ENCODE peak calls at places on chromosomes 4 and X, in five cellular contexts. W, X, L, M and Z are unnamed samples.

GRCh38 chr4:71209161-71209560 is 129.7 kb upstream of the SLC4A4 start:
- DNase-seq in W (no peak), X (peak; percentile 58), M (peak; percentile 45), L (no peak), Z (peak; percentile 70)

GRCh38 chr4:151407466-151408379 is 1.3 kb upstream of the FHIP1A start:
- DNase-seq in X (no peak), M (no peak), W (no peak), L (no peak), Z (no peak)

GRCh38 chr4:2714071-2714770 is 41.9 kb downstream of the TNIP2 start:
- DNase-seq in W (no peak), M (peak; percentile 74), X (peak; percentile 86), L (no peak), Z (peak; percentile 76)

GRCh38 chrX:86171366-86171765 is 23.1 kb downstream of the DACH2 start:
- DNase-seq in W (peak; percentile 29), X (peak; percentile 2), L (no peak), M (peak; percentile 12), Z (peak; percentile 2)

GRCh38 chr4:13640149-13640671 is 12.7 kb upstream of the BOD1L1 start:
- DNase-seq in L (no peak), W (peak; percentile 93), M (peak; percentile 95), X (peak; percentile 31), Z (peak; percentile 30)

GRCh38 chr4:10203851-10204250 is 87.3 kb upstream of the WDR1 start:
- DNase-seq in L (no peak), X (no peak), W (no peak), M (no peak), Z (no peak)

GRCh38 chr4:148648599-148648998 is 206.4 kb upstream of the NR3C2 start:
- DNase-seq in L (no peak), M (no peak), W (no peak), X (no peak), Z (no peak)

GRCh38 chr4:126405369-126405982 is 1090.7 kb downstream of the FAT4 start:
- DNase-seq in L (no peak), X (peak; percentile 64), W (peak; percentile 61), M (peak; percentile 47), Z (peak; percentile 47)

GRCh38 chr4:82799006-82799881 is 648 bp upstream of the SCD5 start:
- DNase-seq in X (peak; percentile 10), L (no peak), M (no peak), W (no peak), Z (peak; percentile 17)

GRCh38 chr4:82802906-82803305 is 4.3 kb upstream of the SCD5 start:
- DNase-seq in L (no peak), X (peak; percentile 67), M (no peak), W (no peak), Z (peak; percentile 34)

GRCh38 chr4:82803746-82804145 is 5.2 kb upstream of the SCD5 start:
- DNase-seq in L (no peak), X (no peak), M (no peak), W (no peak), Z (no peak)

GRCh38 chr4:82798168-82799005 is at the start of gene SCD5:
- DNase-seq in L (peak; percentile 57), X (peak; percentile 90), M (peak; percentile 73), W (peak; percentile 79), Z (peak; percentile 86)

DNA sequence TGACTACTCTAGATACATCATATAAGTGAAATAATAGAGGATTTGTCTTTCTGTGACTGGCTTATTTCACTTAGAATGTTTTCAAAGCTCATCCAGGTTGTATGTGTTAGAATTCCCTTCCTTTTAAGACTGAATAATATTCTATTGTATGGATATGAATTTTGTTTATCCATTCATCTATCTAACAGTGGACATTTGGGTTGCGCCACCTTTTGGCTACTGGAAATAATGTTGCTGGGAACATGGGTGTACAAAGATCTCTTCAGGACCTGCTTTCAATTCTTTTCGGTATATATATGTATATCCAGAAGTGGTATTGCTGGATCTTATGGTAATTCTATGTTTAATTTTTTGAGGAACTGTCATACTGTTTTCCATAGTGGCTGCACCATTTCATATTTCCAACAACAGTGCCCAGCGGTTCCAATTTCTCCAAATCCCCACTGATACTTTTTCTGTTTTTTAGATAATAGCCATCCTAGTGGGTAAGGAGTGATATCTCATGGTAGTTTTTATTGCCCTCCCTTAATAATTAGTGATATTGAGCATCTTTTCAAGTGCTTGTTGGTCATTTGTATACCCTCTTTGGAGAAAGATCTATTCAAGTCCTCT is 3.4 kb upstream of the SCD5 start:
- DNase-seq in W (no peak), M (peak; percentile 54), L (no peak), X (peak; percentile 54), Z (peak; percentile 60)
- TF ChIP-seq CTCF in W (peak; percentile 56), M (peak; percentile 63), L (peak; percentile 51), X (peak; percentile 46), Z (peak; percentile 61)

GRCh38 chr4:95544433-95545103 is 4.2 kb downstream of the UNC5C start:
- DNase-seq in M (no peak), W (no peak), L (no peak), X (peak; percentile 45), Z (peak; percentile 28)
- TF ChIP-seq CTCF in M (no peak), W (peak; percentile 23), L (peak; percentile 39), X (peak; percentile 33), Z (no peak)

DNA sequence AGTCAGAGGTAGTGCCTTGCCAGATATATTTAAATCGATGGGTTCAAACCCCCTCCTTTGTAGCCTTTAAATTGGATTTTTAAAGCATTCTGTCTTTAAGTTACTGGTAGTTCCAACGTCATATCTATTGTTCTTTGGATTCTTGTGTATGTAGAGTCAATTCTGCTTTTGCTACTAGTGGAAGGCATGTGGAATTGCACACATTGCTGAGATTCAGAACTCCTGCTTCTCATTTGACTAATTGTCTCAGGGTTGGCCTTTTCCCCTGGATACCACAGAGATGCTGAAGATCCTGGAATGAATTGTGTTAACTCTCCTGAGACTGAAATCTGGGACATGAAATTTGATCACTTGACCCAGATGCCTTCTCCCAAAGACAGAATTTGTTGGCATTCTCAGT is 328.3 kb upstream of the RPS6KA3 start:
- DNase-seq in L (no peak), X (peak; percentile 8), W (peak; percentile 11), M (peak; percentile 55), Z (peak; percentile 21)
- TF ChIP-seq CTCF in L (peak; percentile 54), X (peak; percentile 30), W (peak; percentile 35), M (peak; percentile 43), Z (peak; percentile 38)

GRCh38 chrX:45749375-45749774 is 548.7 kb upstream of the DIPK2B start:
- DNase-seq in W (peak; percentile 27), L (no peak), M (peak; percentile 45), X (peak; percentile 54), Z (peak; percentile 64)
- TF ChIP-seq CTCF in W (peak; percentile 47), L (no peak), M (peak; percentile 39), X (no peak), Z (peak; percentile 53)

DNA sequence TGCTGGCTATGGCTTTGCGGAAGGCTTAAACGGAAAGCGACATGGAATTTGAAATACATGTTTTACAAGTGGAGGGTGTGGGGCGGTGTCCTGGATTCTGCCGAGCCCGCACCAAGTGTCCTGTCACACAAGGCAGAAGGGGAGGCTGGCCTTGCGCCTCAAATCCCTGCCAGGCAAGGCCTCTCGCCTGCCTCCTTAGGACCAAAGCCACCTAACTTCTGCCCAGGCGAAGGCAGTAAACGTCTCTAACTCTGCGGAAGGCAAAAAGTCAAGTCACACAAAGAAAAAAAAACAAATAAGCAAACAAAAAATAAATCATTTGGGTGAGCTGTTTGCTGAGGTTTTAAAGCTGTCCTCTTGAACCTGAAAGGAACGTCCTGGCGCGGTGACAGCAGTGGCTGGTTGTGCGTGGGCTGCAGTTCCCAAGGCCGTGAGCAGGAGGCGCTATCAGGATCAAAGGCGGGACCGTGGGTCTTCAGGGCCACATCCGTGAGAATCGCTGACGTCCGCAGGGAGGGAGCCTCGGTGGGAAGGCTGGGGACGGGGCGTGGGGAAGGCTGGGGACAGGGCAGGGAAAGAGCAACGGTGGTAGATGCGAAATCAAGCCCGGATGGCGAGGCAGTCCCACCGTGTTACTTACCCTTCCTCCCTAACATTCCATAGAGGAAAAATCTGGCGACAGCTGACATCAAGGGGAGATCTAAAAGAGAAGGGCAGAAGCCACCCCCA is 99.1 kb downstream of the TRAPPC11 start:
- DNase-seq in W (no peak), L (no peak), M (peak; percentile 21), X (peak; percentile 35), Z (peak; percentile 5)
- TF ChIP-seq CTCF in W (peak; percentile 35), L (peak; percentile 41), M (peak; percentile 38), X (peak; percentile 50), Z (peak; percentile 37)

GRCh38 chrX:110026099-110026844 is 23.4 kb downstream of the TMEM164 start:
- DNase-seq in L (no peak), X (peak; percentile 45), M (peak; percentile 49), W (peak; percentile 65), Z (peak; percentile 40)
- TF ChIP-seq CTCF in L (no peak), X (no peak), M (no peak), W (no peak), Z (no peak)

GRCh38 chr4:119289313-119289712 is 32.6 kb downstream of the FABP2 start:
- DNase-seq in M (no peak), W (no peak), X (no peak), L (no peak), Z (no peak)

GRCh38 chr4:119281374-119281773 is 40.6 kb downstream of the FABP2 start:
- DNase-seq in M (no peak), L (no peak), X (no peak), W (no peak), Z (no peak)

GRCh38 chr4:119286377-119287002 is 35.4 kb downstream of the FABP2 start:
- DNase-seq in M (peak; percentile 83), L (no peak), X (peak; percentile 86), W (peak; percentile 73), Z (peak; percentile 90)

GRCh38 chr4:119290598-119290997 is 31.3 kb downstream of the FABP2 start:
- DNase-seq in L (no peak), M (no peak), W (no peak), X (no peak), Z (no peak)

GRCh38 chr4:119284876-119285611 is 36.9 kb downstream of the FABP2 start:
- DNase-seq in X (peak; percentile 36), M (peak; percentile 32), L (no peak), W (peak; percentile 4), Z (peak; percentile 33)
- TF ChIP-seq CTCF in X (no peak), M (no peak), L (no peak), W (no peak), Z (peak; percentile 20)

DNA sequence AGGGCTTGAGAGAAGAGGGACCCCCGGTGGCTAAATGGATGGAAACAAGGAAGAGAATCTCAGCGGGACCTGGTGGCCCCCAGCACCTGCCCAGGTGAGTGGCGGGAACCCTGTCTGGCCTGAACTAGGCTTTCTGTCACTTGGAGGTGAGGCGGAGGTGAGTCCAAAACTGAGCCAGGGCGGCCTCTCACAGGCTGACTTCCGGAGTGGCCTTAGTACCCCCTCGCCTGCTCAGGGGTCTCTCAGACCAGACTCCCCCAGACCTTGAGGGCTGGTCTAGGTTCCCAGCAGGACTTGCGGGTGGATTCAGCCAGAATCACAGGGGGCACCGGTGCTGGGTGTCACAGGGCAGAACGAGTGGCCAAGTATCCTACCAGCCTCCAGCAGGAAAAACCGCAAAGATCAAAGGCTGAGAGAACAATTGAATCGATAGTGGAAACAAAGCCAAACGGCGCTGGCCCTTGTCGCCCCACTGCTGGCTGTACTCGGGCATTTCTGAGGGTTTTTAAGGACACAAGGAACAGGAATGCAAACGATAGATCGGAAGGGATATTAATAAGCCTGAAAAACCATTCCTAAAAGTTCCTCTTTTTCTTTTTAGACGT is 67.8 kb downstream of the WFS1 start:
- DNase-seq in L (no peak), M (no peak), X (no peak), W (no peak), Z (no peak)
- TF ChIP-seq CTCF in L (no peak), M (no peak), X (no peak), W (no peak), Z (no peak)